ENCODE peak calls at places on chromosomes 3 and 15, in nine cellular contexts. One of them, this sample, is unnamed.

GRCh38 chr3:170560717-170561382 is 25.0 kb downstream of the SLC7A14 start:
- DNase-seq in tibial artery: no peak
- DNase-seq in OCI-LY7: no peak
- DNase-seq in endodermal cell: no peak
- DNase-seq in psoas muscle: no peak
- DNase-seq in gastrocnemius medialis: no peak
- DNase-seq in mammary epithelial cell: no peak
- DNase-seq in PC-9: no peak
- DNase-seq in right lobe of liver: no peak
- DNase-seq in this sample: no peak

GRCh38 chr15:87724330-87724729 is 532.2 kb downstream of the NTRK3 start:
- DNase-seq in tibial artery: peak; percentile 66
- DNase-seq in gastrocnemius medialis: peak; percentile 22
- DNase-seq in PC-9: no peak
- DNase-seq in right lobe of liver: no peak
- DNase-seq in mammary epithelial cell: no peak
- DNase-seq in OCI-LY7: no peak
- DNase-seq in endodermal cell: no peak
- DNase-seq in psoas muscle: no peak
- DNase-seq in this sample: no peak

GRCh38 chr3:158709666-158710083 is 22.6 kb downstream of the RARRES1 start:
- DNase-seq in OCI-LY7: no peak
- DNase-seq in endodermal cell: no peak
- DNase-seq in PC-9: no peak
- DNase-seq in right lobe of liver: no peak
- DNase-seq in mammary epithelial cell: peak; percentile 90
- DNase-seq in tibial artery: no peak
- DNase-seq in psoas muscle: no peak
- DNase-seq in gastrocnemius medialis: no peak
- DNase-seq in this sample: no peak

GRCh38 chr3:8597515-8597853 is 47.1 kb downstream of the SSUH2 start:
- DNase-seq in OCI-LY7: no peak
- DNase-seq in right lobe of liver: no peak
- DNase-seq in gastrocnemius medialis: no peak
- DNase-seq in PC-9: no peak
- DNase-seq in mammary epithelial cell: no peak
- DNase-seq in psoas muscle: no peak
- DNase-seq in tibial artery: no peak
- DNase-seq in endodermal cell: no peak
- DNase-seq in this sample: no peak

GRCh38 chr3:171986755-171987535 is 52.4 kb upstream of the FNDC3B start:
- DNase-seq in PC-9: no peak
- DNase-seq in psoas muscle: no peak
- DNase-seq in mammary epithelial cell: no peak
- DNase-seq in OCI-LY7: no peak
- DNase-seq in tibial artery: no peak
- DNase-seq in endodermal cell: no peak
- DNase-seq in right lobe of liver: no peak
- DNase-seq in gastrocnemius medialis: no peak
- DNase-seq in this sample: no peak

GRCh38 chr3:96059301-96059700 is 755.1 kb upstream of the EPHA6 start:
- DNase-seq in OCI-LY7: no peak
- DNase-seq in psoas muscle: no peak
- DNase-seq in endodermal cell: no peak
- DNase-seq in PC-9: no peak
- DNase-seq in gastrocnemius medialis: no peak
- DNase-seq in right lobe of liver: no peak
- DNase-seq in tibial artery: no peak
- DNase-seq in mammary epithelial cell: no peak
- DNase-seq in this sample: no peak

GRCh38 chr3:187150599-187150998 is 11.3 kb upstream of the RPL39L start:
- DNase-seq in gastrocnemius medialis: no peak
- DNase-seq in right lobe of liver: no peak
- DNase-seq in endodermal cell: peak; percentile 79
- DNase-seq in OCI-LY7: peak; percentile 64
- DNase-seq in psoas muscle: no peak
- DNase-seq in tibial artery: no peak
- DNase-seq in PC-9: no peak
- DNase-seq in mammary epithelial cell: no peak
- DNase-seq in this sample: no peak

GRCh38 chr3:181613191-181613590 is 98.5 kb upstream of the SOX2 start:
- DNase-seq in tibial artery: no peak
- DNase-seq in endodermal cell: no peak
- DNase-seq in mammary epithelial cell: no peak
- DNase-seq in PC-9: no peak
- DNase-seq in gastrocnemius medialis: no peak
- DNase-seq in psoas muscle: no peak
- DNase-seq in OCI-LY7: no peak
- DNase-seq in right lobe of liver: no peak
- DNase-seq in this sample: no peak

GRCh38 chr15:38073278-38073930 is 139.0 kb downstream of the TMCO5A start:
- DNase-seq in right lobe of liver: peak; percentile 72
- DNase-seq in endodermal cell: peak; percentile 58
- DNase-seq in PC-9: no peak
- DNase-seq in gastrocnemius medialis: no peak
- DNase-seq in psoas muscle: no peak
- DNase-seq in tibial artery: no peak
- DNase-seq in mammary epithelial cell: no peak
- DNase-seq in OCI-LY7: peak; percentile 69
- DNase-seq in this sample: no peak

GRCh38 chr3:194043516-194043915 is 92.4 kb upstream of the HES1 start:
- DNase-seq in OCI-LY7: no peak
- DNase-seq in right lobe of liver: no peak
- DNase-seq in endodermal cell: no peak
- DNase-seq in psoas muscle: no peak
- DNase-seq in mammary epithelial cell: peak; percentile 40
- DNase-seq in tibial artery: no peak
- DNase-seq in PC-9: no peak
- DNase-seq in gastrocnemius medialis: no peak
- DNase-seq in this sample: no peak

GRCh38 chr3:171165499-171165921 is 139.0 kb upstream of the SLC2A2 start:
- DNase-seq in right lobe of liver: no peak
- DNase-seq in OCI-LY7: no peak
- DNase-seq in tibial artery: no peak
- DNase-seq in gastrocnemius medialis: no peak
- DNase-seq in PC-9: no peak
- DNase-seq in mammary epithelial cell: no peak
- DNase-seq in endodermal cell: peak; percentile 57
- DNase-seq in psoas muscle: no peak
- DNase-seq in this sample: no peak

GRCh38 chr3:192571197-192571791 is 156.0 kb downstream of the FGF12 start:
- DNase-seq in tibial artery: peak; percentile 75
- DNase-seq in gastrocnemius medialis: peak; percentile 55
- DNase-seq in right lobe of liver: peak; percentile 71
- DNase-seq in psoas muscle: peak; percentile 60
- DNase-seq in mammary epithelial cell: peak; percentile 48
- DNase-seq in endodermal cell: no peak
- DNase-seq in OCI-LY7: no peak
- DNase-seq in PC-9: peak; percentile 49
- DNase-seq in this sample: peak; percentile 48

GRCh38 chr3:14344351-14344750 is 58.1 kb upstream of the SLC6A6 start:
- DNase-seq in PC-9: no peak
- DNase-seq in mammary epithelial cell: no peak
- DNase-seq in psoas muscle: no peak
- DNase-seq in tibial artery: no peak
- DNase-seq in right lobe of liver: no peak
- DNase-seq in gastrocnemius medialis: no peak
- DNase-seq in OCI-LY7: no peak
- DNase-seq in endodermal cell: peak; percentile 83
- DNase-seq in this sample: no peak

GRCh38 chr3:74079961-74080562 is 455.3 kb upstream of the PDZRN3 start:
- DNase-seq in psoas muscle: no peak
- DNase-seq in tibial artery: no peak
- DNase-seq in mammary epithelial cell: no peak
- DNase-seq in gastrocnemius medialis: no peak
- DNase-seq in right lobe of liver: no peak
- DNase-seq in endodermal cell: no peak
- DNase-seq in OCI-LY7: no peak
- DNase-seq in PC-9: no peak
- DNase-seq in this sample: no peak

DNA sequence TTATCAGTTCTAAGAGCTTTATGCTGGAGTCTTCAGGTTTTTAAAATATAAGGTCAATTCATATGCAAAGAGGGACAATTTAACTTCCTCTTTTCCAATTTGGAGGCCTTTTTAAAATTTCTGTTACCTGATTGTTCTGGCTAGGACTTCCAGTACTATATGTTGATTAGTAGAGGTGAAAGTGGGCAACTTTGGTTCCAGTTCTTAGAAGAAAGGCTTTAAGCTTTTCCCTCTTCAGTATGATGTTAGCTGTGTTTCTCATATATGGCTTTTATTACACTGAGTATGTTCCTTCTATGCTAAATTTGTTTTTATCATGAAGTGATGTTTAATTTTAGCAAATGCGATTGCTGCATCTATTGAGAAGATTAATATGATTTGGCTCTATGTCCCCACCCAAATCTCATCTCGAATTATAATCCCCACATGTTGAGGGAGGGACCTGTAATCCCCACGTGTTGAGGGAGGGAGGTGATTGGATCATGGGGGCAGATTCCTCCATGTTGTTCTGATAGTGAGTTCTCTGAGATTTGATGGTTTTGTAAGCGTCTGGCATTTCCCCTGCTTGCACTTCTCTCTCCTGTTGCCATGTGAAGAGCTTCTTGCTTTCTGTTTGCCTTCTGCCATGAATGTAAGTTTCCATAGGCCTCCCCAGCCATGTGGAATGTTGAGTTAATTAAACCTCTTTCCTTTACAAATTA is 33.8 kb downstream of the FAIM start:
- DNase-seq in endodermal cell: no peak
- DNase-seq in OCI-LY7: no peak
- DNase-seq in gastrocnemius medialis: no peak
- DNase-seq in tibial artery: no peak
- DNase-seq in mammary epithelial cell: no peak
- DNase-seq in psoas muscle: no peak
- DNase-seq in right lobe of liver: no peak
- DNase-seq in PC-9: no peak
- DNase-seq in this sample: no peak
- H3K9me3 ChIP-seq in endodermal cell: peaks cover 58% of the 10 kb centered on the region
- H3K9me3 ChIP-seq in OCI-LY7: peaks cover 4% of the 10 kb centered on the region
- H3K9me3 ChIP-seq in gastrocnemius medialis: no peaks in the 10 kb centered on the region
- H3K9me3 ChIP-seq in tibial artery: peaks cover 38% of the 10 kb centered on the region
- H3K9me3 ChIP-seq in mammary epithelial cell: peaks cover 4% of the 10 kb centered on the region
- H3K9me3 ChIP-seq in psoas muscle: peaks cover 26% of the 10 kb centered on the region
- H3K9me3 ChIP-seq in right lobe of liver: no peaks in the 10 kb centered on the region
- H3K9me3 ChIP-seq in PC-9: peaks cover 34% of the 10 kb centered on the region
- H3K9me3 ChIP-seq in this sample: peaks cover 10% of the 10 kb centered on the region

GRCh38 chr15:67120009-67120838 is 54.8 kb downstream of the SMAD3 start:
- DNase-seq in endodermal cell: no peak
- DNase-seq in mammary epithelial cell: no peak
- DNase-seq in tibial artery: peak; percentile 56
- DNase-seq in gastrocnemius medialis: no peak
- DNase-seq in OCI-LY7: no peak
- DNase-seq in PC-9: no peak
- DNase-seq in psoas muscle: no peak
- DNase-seq in right lobe of liver: no peak
- DNase-seq in this sample: no peak
- H3K4me1 ChIP-seq in endodermal cell: peaks cover 11% of the 10 kb centered on the region
- H3K4me1 ChIP-seq in mammary epithelial cell: peaks cover 74% of the 10 kb centered on the region
- H3K4me1 ChIP-seq in tibial artery: peaks cover 79% of the 10 kb centered on the region
- H3K4me1 ChIP-seq in gastrocnemius medialis: peaks cover 93% of the 10 kb centered on the region
- H3K4me1 ChIP-seq in OCI-LY7: peaks cover 72% of the 10 kb centered on the region
- H3K4me1 ChIP-seq in PC-9: peaks cover 80% of the 10 kb centered on the region
- H3K4me1 ChIP-seq in psoas muscle: peaks cover 84% of the 10 kb centered on the region
- H3K4me1 ChIP-seq in right lobe of liver: peaks cover 29% of the 10 kb centered on the region
- H3K4me1 ChIP-seq in this sample: peaks cover 86% of the 10 kb centered on the region

GRCh38 chr15:99613481-99613880 is 47.7 kb downstream of the MEF2A start:
- DNase-seq in psoas muscle: no peak
- DNase-seq in mammary epithelial cell: no peak
- DNase-seq in gastrocnemius medialis: no peak
- DNase-seq in OCI-LY7: no peak
- DNase-seq in right lobe of liver: no peak
- DNase-seq in endodermal cell: no peak
- DNase-seq in PC-9: no peak
- DNase-seq in tibial artery: no peak
- DNase-seq in this sample: no peak

GRCh38 chr15:99615460-99615859 is 49.7 kb downstream of the MEF2A start:
- DNase-seq in OCI-LY7: no peak
- DNase-seq in mammary epithelial cell: no peak
- DNase-seq in right lobe of liver: no peak
- DNase-seq in endodermal cell: no peak
- DNase-seq in gastrocnemius medialis: no peak
- DNase-seq in tibial artery: no peak
- DNase-seq in PC-9: no peak
- DNase-seq in psoas muscle: no peak
- DNase-seq in this sample: no peak

GRCh38 chr15:99616129-99616528 is 50.3 kb downstream of the MEF2A start:
- DNase-seq in gastrocnemius medialis: no peak
- DNase-seq in psoas muscle: no peak
- DNase-seq in PC-9: no peak
- DNase-seq in endodermal cell: no peak
- DNase-seq in OCI-LY7: no peak
- DNase-seq in mammary epithelial cell: no peak
- DNase-seq in right lobe of liver: no peak
- DNase-seq in tibial artery: no peak
- DNase-seq in this sample: no peak

GRCh38 chr15:99613887-99614642 is 48.3 kb downstream of the MEF2A start:
- DNase-seq in gastrocnemius medialis: no peak
- DNase-seq in mammary epithelial cell: peak; percentile 20
- DNase-seq in endodermal cell: no peak
- DNase-seq in right lobe of liver: no peak
- DNase-seq in psoas muscle: peak; percentile 38
- DNase-seq in OCI-LY7: no peak
- DNase-seq in tibial artery: no peak
- DNase-seq in PC-9: no peak
- DNase-seq in this sample: no peak

DNA sequence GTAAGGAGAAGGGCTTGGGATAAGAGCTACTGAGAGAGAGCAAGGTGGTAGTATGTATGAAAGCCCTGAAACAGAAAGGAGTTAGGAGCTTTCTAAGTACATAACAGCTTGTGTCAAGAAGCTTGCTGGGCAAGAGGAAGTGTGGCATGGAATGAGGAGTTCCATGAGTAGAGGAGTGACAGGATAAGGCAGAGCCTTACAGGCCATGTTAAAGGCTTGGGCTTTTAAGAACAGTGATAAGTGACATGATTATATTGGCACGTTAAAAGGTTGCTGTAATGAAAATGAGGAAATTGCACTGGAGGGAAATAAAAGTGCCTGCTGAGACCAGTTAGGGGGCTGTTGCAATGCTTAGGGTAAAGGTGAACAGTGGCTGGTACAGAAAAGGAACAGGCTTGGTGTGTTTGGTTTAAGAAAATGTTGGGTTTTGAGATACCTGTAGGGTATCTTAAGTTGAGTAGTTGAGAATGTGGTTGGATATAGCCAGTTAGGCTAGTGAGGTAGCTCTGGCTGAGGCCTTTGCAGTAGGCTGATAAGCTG is 49.0 kb downstream of the MEF2A start:
- DNase-seq in psoas muscle: no peak
- DNase-seq in mammary epithelial cell: no peak
- DNase-seq in tibial artery: no peak
- DNase-seq in right lobe of liver: no peak
- DNase-seq in OCI-LY7: no peak
- DNase-seq in PC-9: no peak
- DNase-seq in endodermal cell: no peak
- DNase-seq in gastrocnemius medialis: no peak
- DNase-seq in this sample: no peak
- H3K27ac ChIP-seq in psoas muscle: peak overlapping the region; percentile 51
- H3K27ac ChIP-seq in mammary epithelial cell: no peak overlapping the region
- H3K27ac ChIP-seq in tibial artery: peak overlapping the region; percentile 25
- H3K27ac ChIP-seq in right lobe of liver: peak overlapping the region; percentile 84
- H3K27ac ChIP-seq in OCI-LY7: no peak overlapping the region
- H3K27ac ChIP-seq in PC-9: peak overlapping the region; percentile 45
- H3K27ac ChIP-seq in endodermal cell: no peak overlapping the region
- H3K27ac ChIP-seq in gastrocnemius medialis: peak overlapping the region; percentile 53
- H3K27ac ChIP-seq in this sample: no peak overlapping the region

GRCh38 chr3:7547826-7548225 is 686.9 kb downstream of the GRM7 start:
- DNase-seq in gastrocnemius medialis: no peak
- DNase-seq in right lobe of liver: no peak
- DNase-seq in endodermal cell: no peak
- DNase-seq in tibial artery: no peak
- DNase-seq in PC-9: no peak
- DNase-seq in OCI-LY7: no peak
- DNase-seq in mammary epithelial cell: no peak
- DNase-seq in psoas muscle: no peak
- DNase-seq in this sample: no peak
- H3K9me3 ChIP-seq in gastrocnemius medialis: no peaks in the 10 kb centered on the region
- H3K9me3 ChIP-seq in right lobe of liver: no peaks in the 10 kb centered on the region
- H3K9me3 ChIP-seq in endodermal cell: peaks cover 22% of the 10 kb centered on the region
- H3K9me3 ChIP-seq in tibial artery: peaks cover under 1% of the 10 kb centered on the region
- H3K9me3 ChIP-seq in PC-9: no peaks in the 10 kb centered on the region
- H3K9me3 ChIP-seq in OCI-LY7: no peaks in the 10 kb centered on the region
- H3K9me3 ChIP-seq in mammary epithelial cell: no peaks in the 10 kb centered on the region
- H3K9me3 ChIP-seq in psoas muscle: peaks cover 3% of the 10 kb centered on the region
- H3K9me3 ChIP-seq in this sample: peaks cover 2% of the 10 kb centered on the region